ENCODE peak calls at places on chromosomes 16 and 17, in nine cellular contexts. One of them, this sample, is unnamed.

GRCh38 chr16:13928644-13929043 is 8.7 kb downstream of the ERCC4 start:
- DNase-seq in hepatocyte: no peak
- DNase-seq in GM12878: no peak
- DNase-seq in neural progenitor cell: no peak
- DNase-seq in IMR-90: no peak
- DNase-seq in astrocyte: no peak
- DNase-seq in fibroblast of lung: no peak
- DNase-seq in GM23338: no peak
- DNase-seq in MM.1S: no peak
- DNase-seq in this sample: no peak

GRCh38 chr17:80393491-80393890 is 21.5 kb upstream of the ENDOV start:
- DNase-seq in hepatocyte: no peak
- DNase-seq in GM23338: no peak
- DNase-seq in astrocyte: no peak
- DNase-seq in MM.1S: no peak
- DNase-seq in fibroblast of lung: no peak
- DNase-seq in neural progenitor cell: no peak
- DNase-seq in GM12878: no peak
- DNase-seq in IMR-90: no peak
- DNase-seq in this sample: no peak

GRCh38 chr17:8359769-8360168 is 16.7 kb downstream of the KRABD2 start:
- DNase-seq in IMR-90: peak; percentile 96
- DNase-seq in astrocyte: peak; percentile 88
- DNase-seq in neural progenitor cell: no peak
- DNase-seq in GM23338: peak; percentile 47
- DNase-seq in hepatocyte: no peak
- DNase-seq in MM.1S: no peak
- DNase-seq in GM12878: no peak
- DNase-seq in fibroblast of lung: peak; percentile 90
- DNase-seq in this sample: peak; percentile 95

GRCh38 chr17:34579017-34579946 is at the start of gene TMEM132E:
- DNase-seq in GM23338: peak; percentile 82
- DNase-seq in fibroblast of lung: peak; percentile 4
- DNase-seq in neural progenitor cell: peak; percentile 91
- DNase-seq in IMR-90: peak; percentile 2
- DNase-seq in GM12878: no peak
- DNase-seq in hepatocyte: peak; percentile 68
- DNase-seq in MM.1S: no peak
- DNase-seq in astrocyte: peak; percentile 6
- DNase-seq in this sample: peak; percentile 51

GRCh38 chr17:29158096-29158495 is 22.1 kb downstream of the MYO18A start:
- DNase-seq in fibroblast of lung: no peak
- DNase-seq in GM12878: no peak
- DNase-seq in MM.1S: no peak
- DNase-seq in astrocyte: no peak
- DNase-seq in GM23338: no peak
- DNase-seq in hepatocyte: no peak
- DNase-seq in neural progenitor cell: no peak
- DNase-seq in IMR-90: no peak
- DNase-seq in this sample: no peak

GRCh38 chr17:76911299-76912007 is 43.2 kb downstream of the MGAT5B start:
- DNase-seq in GM12878: no peak
- DNase-seq in neural progenitor cell: peak; percentile 54
- DNase-seq in GM23338: no peak
- DNase-seq in MM.1S: no peak
- DNase-seq in hepatocyte: no peak
- DNase-seq in astrocyte: no peak
- DNase-seq in fibroblast of lung: no peak
- DNase-seq in IMR-90: no peak
- DNase-seq in this sample: no peak

GRCh38 chr16:62597874-62598273 is 561.6 kb upstream of the CDH8 start:
- DNase-seq in GM12878: no peak
- DNase-seq in IMR-90: no peak
- DNase-seq in MM.1S: no peak
- DNase-seq in hepatocyte: no peak
- DNase-seq in neural progenitor cell: no peak
- DNase-seq in GM23338: no peak
- DNase-seq in fibroblast of lung: no peak
- DNase-seq in astrocyte: no peak
- DNase-seq in this sample: no peak

GRCh38 chr16:56789360-56789759 is 59.4 kb downstream of the NUP93 start:
- DNase-seq in MM.1S: peak; percentile 78
- DNase-seq in hepatocyte: peak; percentile 36
- DNase-seq in GM12878: no peak
- DNase-seq in fibroblast of lung: peak; percentile 60
- DNase-seq in neural progenitor cell: no peak
- DNase-seq in astrocyte: no peak
- DNase-seq in GM23338: no peak
- DNase-seq in IMR-90: peak; percentile 60
- DNase-seq in this sample: peak; percentile 60

GRCh38 chr17:50618300-50618699 is 16.4 kb upstream of the ABCC3 start:
- DNase-seq in hepatocyte: no peak
- DNase-seq in GM12878: no peak
- DNase-seq in GM23338: no peak
- DNase-seq in neural progenitor cell: no peak
- DNase-seq in MM.1S: no peak
- DNase-seq in IMR-90: peak; percentile 21
- DNase-seq in astrocyte: no peak
- DNase-seq in fibroblast of lung: peak; percentile 47
- DNase-seq in this sample: peak; percentile 35

GRCh38 chr17:66667491-66668030 is 167.4 kb upstream of the CACNG5 start:
- DNase-seq in GM23338: no peak
- DNase-seq in MM.1S: no peak
- DNase-seq in GM12878: peak; percentile 56
- DNase-seq in neural progenitor cell: no peak
- DNase-seq in IMR-90: no peak
- DNase-seq in fibroblast of lung: no peak
- DNase-seq in astrocyte: no peak
- DNase-seq in hepatocyte: no peak
- DNase-seq in this sample: no peak

GRCh38 chr16:48430890-48431289 is 45.7 kb upstream of the SIAH1 start:
- DNase-seq in hepatocyte: no peak
- DNase-seq in neural progenitor cell: no peak
- DNase-seq in IMR-90: no peak
- DNase-seq in GM12878: peak; percentile 49
- DNase-seq in fibroblast of lung: no peak
- DNase-seq in astrocyte: no peak
- DNase-seq in GM23338: no peak
- DNase-seq in MM.1S: no peak
- DNase-seq in this sample: no peak

GRCh38 chr17:49016775-49017463 is 19.7 kb downstream of the IGF2BP1 start:
- DNase-seq in IMR-90: peak; percentile 80
- DNase-seq in astrocyte: peak; percentile 62
- DNase-seq in hepatocyte: peak; percentile 85
- DNase-seq in fibroblast of lung: peak; percentile 89
- DNase-seq in GM23338: no peak
- DNase-seq in neural progenitor cell: no peak
- DNase-seq in MM.1S: no peak
- DNase-seq in GM12878: no peak
- DNase-seq in this sample: peak; percentile 90

GRCh38 chr16:4698321-4699029 is 5.1 kb downstream of the NUDT16L1 start:
- DNase-seq in hepatocyte: peak; percentile 6
- DNase-seq in IMR-90: no peak
- DNase-seq in GM12878: no peak
- DNase-seq in neural progenitor cell: no peak
- DNase-seq in MM.1S: no peak
- DNase-seq in astrocyte: no peak
- DNase-seq in GM23338: no peak
- DNase-seq in fibroblast of lung: no peak
- DNase-seq in this sample: no peak

GRCh38 chr16:19027416-19027815 is 40.0 kb upstream of the COQ7 start:
- DNase-seq in GM23338: no peak
- DNase-seq in GM12878: no peak
- DNase-seq in fibroblast of lung: no peak
- DNase-seq in hepatocyte: no peak
- DNase-seq in neural progenitor cell: no peak
- DNase-seq in IMR-90: no peak
- DNase-seq in MM.1S: no peak
- DNase-seq in astrocyte: no peak
- DNase-seq in this sample: no peak

GRCh38 chr17:39866013-39866730 is 1.8 kb upstream of the ZPBP2 start:
- DNase-seq in fibroblast of lung: no peak
- DNase-seq in GM12878: no peak
- DNase-seq in hepatocyte: no peak
- DNase-seq in MM.1S: no peak
- DNase-seq in GM23338: no peak
- DNase-seq in IMR-90: no peak
- DNase-seq in neural progenitor cell: no peak
- DNase-seq in astrocyte: no peak
- DNase-seq in this sample: no peak
- H3K27me3 ChIP-seq in fibroblast of lung: peaks cover 50% of the 10 kb centered on the region
- H3K27me3 ChIP-seq in GM12878: no peaks in the 10 kb centered on the region
- H3K27me3 ChIP-seq in hepatocyte: peaks cover 49% of the 10 kb centered on the region
- H3K27me3 ChIP-seq in MM.1S: no peaks in the 10 kb centered on the region
- H3K27me3 ChIP-seq in GM23338: peaks cover 83% of the 10 kb centered on the region
- H3K27me3 ChIP-seq in IMR-90: peaks cover 58% of the 10 kb centered on the region
- H3K27me3 ChIP-seq in neural progenitor cell: peaks cover 67% of the 10 kb centered on the region
- H3K27me3 ChIP-seq in astrocyte: peaks cover 67% of the 10 kb centered on the region
- H3K27me3 ChIP-seq in this sample: peaks cover 73% of the 10 kb centered on the region

GRCh38 chr17:18187226-18187625 is 3.6 kb downstream of the ALKBH5 start:
- DNase-seq in astrocyte: peak; percentile 18
- DNase-seq in neural progenitor cell: no peak
- DNase-seq in IMR-90: no peak
- DNase-seq in GM12878: no peak
- DNase-seq in GM23338: no peak
- DNase-seq in hepatocyte: no peak
- DNase-seq in MM.1S: no peak
- DNase-seq in fibroblast of lung: no peak
- DNase-seq in this sample: peak; percentile 44

GRCh38 chr17:18191967-18192366 is 8.3 kb downstream of the ALKBH5 start:
- DNase-seq in MM.1S: no peak
- DNase-seq in IMR-90: no peak
- DNase-seq in neural progenitor cell: no peak
- DNase-seq in GM12878: no peak
- DNase-seq in fibroblast of lung: no peak
- DNase-seq in hepatocyte: no peak
- DNase-seq in GM23338: peak; percentile 55
- DNase-seq in astrocyte: no peak
- DNase-seq in this sample: peak; percentile 50

GRCh38 chr17:18187816-18188761 is 4.5 kb downstream of the ALKBH5 start:
- DNase-seq in hepatocyte: peak; percentile 34
- DNase-seq in IMR-90: peak; percentile 23
- DNase-seq in GM23338: no peak
- DNase-seq in astrocyte: peak; percentile 52
- DNase-seq in fibroblast of lung: peak; percentile 12
- DNase-seq in neural progenitor cell: no peak
- DNase-seq in MM.1S: no peak
- DNase-seq in GM12878: no peak
- DNase-seq in this sample: peak; percentile 88

GRCh38 chr17:18191071-18191667 is 7.5 kb downstream of the ALKBH5 start:
- DNase-seq in GM12878: no peak
- DNase-seq in hepatocyte: peak; percentile 29
- DNase-seq in astrocyte: no peak
- DNase-seq in neural progenitor cell: no peak
- DNase-seq in fibroblast of lung: peak; percentile 7
- DNase-seq in IMR-90: no peak
- DNase-seq in GM23338: no peak
- DNase-seq in MM.1S: no peak
- DNase-seq in this sample: no peak

DNA sequence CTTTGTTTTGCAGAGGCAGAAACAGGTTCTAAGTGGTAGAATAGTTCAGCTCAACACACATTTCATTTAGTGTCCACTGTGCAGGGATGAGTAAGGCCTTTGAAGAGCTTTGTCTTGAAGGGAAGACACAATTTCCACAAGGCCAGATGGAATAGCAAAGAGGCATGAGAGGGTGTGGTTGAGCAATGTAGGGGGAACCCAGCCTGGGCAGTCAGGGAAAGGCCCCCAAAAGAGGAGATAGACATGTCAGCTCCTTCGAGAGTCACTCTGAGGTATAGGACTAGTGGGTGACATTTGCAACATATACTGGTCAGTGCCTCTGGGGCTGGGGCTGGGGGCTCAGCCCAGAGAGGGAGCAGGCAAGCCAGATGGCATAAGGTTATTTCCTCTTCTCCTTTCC is 7.0 kb downstream of the ALKBH5 start:
- DNase-seq in neural progenitor cell: no peak
- DNase-seq in GM12878: no peak
- DNase-seq in fibroblast of lung: no peak
- DNase-seq in MM.1S: no peak
- DNase-seq in GM23338: no peak
- DNase-seq in IMR-90: no peak
- DNase-seq in astrocyte: no peak
- DNase-seq in hepatocyte: no peak
- DNase-seq in this sample: peak; percentile 36
- H4K20me1 ChIP-seq in neural progenitor cell: peaks cover 98% of the 10 kb centered on the region
- H4K20me1 ChIP-seq in GM12878: peaks cover 32% of the 10 kb centered on the region
- H4K20me1 ChIP-seq in fibroblast of lung: no peaks in the 10 kb centered on the region
- H4K20me1 ChIP-seq in MM.1S: peaks cover 31% of the 10 kb centered on the region
- H4K20me1 ChIP-seq in GM23338: peaks cover 78% of the 10 kb centered on the region
- H4K20me1 ChIP-seq in IMR-90: peaks cover 92% of the 10 kb centered on the region
- H4K20me1 ChIP-seq in astrocyte: peaks cover 93% of the 10 kb centered on the region
- H4K20me1 ChIP-seq in hepatocyte: peaks cover 94% of the 10 kb centered on the region
- H4K20me1 ChIP-seq in this sample: peaks cover 22% of the 10 kb centered on the region

DNA sequence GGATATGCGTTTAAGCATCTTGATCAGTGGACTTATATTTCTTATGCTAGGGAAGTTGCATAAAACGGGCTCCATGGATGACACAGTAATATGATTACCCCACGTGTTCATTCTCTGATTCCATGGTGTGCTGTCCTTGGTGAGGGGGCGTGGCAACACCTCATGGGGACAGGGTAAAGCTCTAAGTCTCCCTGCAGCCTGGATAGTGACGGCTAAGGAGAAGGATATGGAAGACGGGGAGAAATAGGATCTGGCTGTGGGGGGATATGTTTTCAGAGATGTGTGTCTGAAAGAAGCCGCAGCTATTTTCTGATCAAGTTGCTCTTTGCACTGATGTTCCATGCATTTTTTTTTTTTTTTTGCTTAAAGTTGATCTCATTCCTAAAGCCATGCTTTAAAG is 84.3 kb downstream of the MARCHF10 start:
- DNase-seq in neural progenitor cell: peak; percentile 53
- DNase-seq in astrocyte: no peak
- DNase-seq in GM12878: no peak
- DNase-seq in GM23338: no peak
- DNase-seq in IMR-90: peak; percentile 29
- DNase-seq in hepatocyte: no peak
- DNase-seq in MM.1S: no peak
- DNase-seq in fibroblast of lung: no peak
- DNase-seq in this sample: peak; percentile 37
- H3K27me3 ChIP-seq in neural progenitor cell: no peaks in the 10 kb centered on the region
- H3K27me3 ChIP-seq in astrocyte: no peaks in the 10 kb centered on the region
- H3K27me3 ChIP-seq in GM12878: no peaks in the 10 kb centered on the region
- H3K27me3 ChIP-seq in GM23338: no peaks in the 10 kb centered on the region
- H3K27me3 ChIP-seq in IMR-90: no peaks in the 10 kb centered on the region
- H3K27me3 ChIP-seq in hepatocyte: no peaks in the 10 kb centered on the region
- H3K27me3 ChIP-seq in MM.1S: peaks cover under 1% of the 10 kb centered on the region
- H3K27me3 ChIP-seq in fibroblast of lung: no peaks in the 10 kb centered on the region
- H3K27me3 ChIP-seq in this sample: no peaks in the 10 kb centered on the region

DNA sequence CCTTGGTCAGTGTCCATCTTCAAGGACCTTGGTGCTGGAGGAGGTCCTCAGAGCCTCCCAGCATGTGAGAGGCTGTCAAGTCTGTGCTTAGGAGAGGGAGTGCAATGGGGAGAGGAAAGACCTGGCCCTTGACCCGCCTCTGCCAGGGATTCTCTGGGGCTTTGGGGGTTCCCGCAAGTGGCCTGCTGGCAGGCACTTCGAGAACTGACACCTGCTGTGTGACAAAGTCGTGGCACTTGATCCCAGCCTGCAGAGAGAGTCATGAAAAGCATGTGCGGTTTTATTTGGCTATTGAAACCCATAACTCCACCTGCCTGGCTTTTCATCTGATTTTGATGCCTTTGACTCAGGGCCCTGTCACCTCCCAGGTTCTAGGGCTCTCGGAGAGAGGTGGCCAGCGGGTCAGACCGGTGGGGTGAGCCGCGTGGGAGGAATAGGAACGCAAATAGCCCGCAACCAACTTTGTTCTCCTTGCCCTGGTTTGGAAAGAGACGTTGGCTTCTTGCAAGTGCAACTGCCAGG is 42.8 kb upstream of the GSE1 start:
- DNase-seq in neural progenitor cell: no peak
- DNase-seq in GM12878: no peak
- DNase-seq in IMR-90: no peak
- DNase-seq in hepatocyte: no peak
- DNase-seq in fibroblast of lung: no peak
- DNase-seq in MM.1S: peak; percentile 72
- DNase-seq in GM23338: no peak
- DNase-seq in astrocyte: no peak
- DNase-seq in this sample: no peak
- H4K20me1 ChIP-seq in neural progenitor cell: peaks cover 30% of the 10 kb centered on the region
- H4K20me1 ChIP-seq in GM12878: peaks cover 3% of the 10 kb centered on the region
- H4K20me1 ChIP-seq in IMR-90: peaks cover 94% of the 10 kb centered on the region
- H4K20me1 ChIP-seq in hepatocyte: peaks cover 69% of the 10 kb centered on the region
- H4K20me1 ChIP-seq in fibroblast of lung: no peaks in the 10 kb centered on the region
- H4K20me1 ChIP-seq in MM.1S: no peaks in the 10 kb centered on the region
- H4K20me1 ChIP-seq in GM23338: no peaks in the 10 kb centered on the region
- H4K20me1 ChIP-seq in astrocyte: peaks cover 95% of the 10 kb centered on the region
- H4K20me1 ChIP-seq in this sample: peaks cover 4% of the 10 kb centered on the region